ENCODE peak calls at places on chromosome 19, in four cellular contexts. L is A549, F is astrocyte of the spinal cord, Q is head of caudate nucleus. I is an unnamed sample.

GRCh38 chr19:35818445-35818844 is 5.8 kb upstream of the PRODH2 start:
- DNase-seq in L (no peak), F (no peak), Q (no peak), I (no peak)

GRCh38 chr19:8393871-8394250 is 3.7 kb downstream of the RAB11B start:
- DNase-seq in L (no peak), F (no peak), Q (peak; percentile 83), I (no peak)

GRCh38 chr19:16736709-16737108 is 17.1 kb downstream of the NWD1 start:
- DNase-seq in L (peak; percentile 27), F (no peak), Q (no peak), I (no peak)

GRCh38 chr19:888615-889385 is 4.2 kb downstream of the MED16 start:
- DNase-seq in F (no peak), Q (no peak), L (no peak), I (no peak)

GRCh38 chr19:45117167-45117594 is 24.2 kb downstream of the PPP1R37 start:
- DNase-seq in F (no peak), L (no peak), Q (no peak), I (no peak)

GRCh38 chr19:38375748-38376147 is 1.4 kb downstream of the PSMD8 start:
- DNase-seq in F (no peak), Q (no peak), L (no peak), I (no peak)

GRCh38 chr19:2969104-2969504 is 8.3 kb upstream of the TLE6 start:
- DNase-seq in L (no peak), F (no peak), Q (no peak), I (no peak)

GRCh38 chr19:38024991-38025716 is 118.1 kb downstream of the SIPA1L3 start:
- DNase-seq in L (no peak), F (no peak), Q (no peak), I (no peak)

GRCh38 chr19:50974702-50975555 is 5.5 kb upstream of the KLK6 start:
- DNase-seq in L (no peak), Q (no peak), F (no peak), I (no peak)

GRCh38 chr19:30788105-30788765 is 416.1 kb downstream of the ZNF536 start:
- DNase-seq in F (no peak), L (no peak), Q (no peak), I (no peak)

GRCh38 chr19:16899566-16900075 is 10.8 kb downstream of the F2RL3 start:
- DNase-seq in Q (no peak), L (peak; percentile 58), F (peak; percentile 18), I (peak; percentile 93)

GRCh38 chr19:23823952-23824389 is 65.3 kb upstream of the ZNF681 start:
- DNase-seq in L (peak; percentile 30), Q (no peak), F (no peak), I (no peak)

GRCh38 chr19:40360020-40360686 is 11.7 kb downstream of the PLD3 start:
- DNase-seq in F (no peak), Q (no peak), L (no peak), I (no peak)

I was measured in 8988T.